ENCODE peak calls at places on chromosomes 4 and X, in nine cellular contexts. T is naive thymus-derived CD4-positive, alpha-beta T cell; I is putamen; L is neural crest cell; X is thoracic aorta; N is glutamatergic neuron; P is heart right ventricle; E is CD8-positive, alpha-beta memory T cell; R is stimulated activated naive CD4-positive, alpha-beta T cell treated with Interleukin-2 at 50 U/mL for 16 hours. J is an unnamed sample.

GRCh38 chr4:89067407-89067806 is 10.4 kb upstream of the FAM13A start:
- DNase-seq in T (no peak), I (no peak), L (no peak), X (no peak), N (no peak), P (no peak), E (no peak), R (no peak), J (no peak)

GRCh38 chrX:100413231-100413630 is 3.2 kb upstream of the PCDH19 start:
- DNase-seq in T (no peak), I (peak), L (peak), X (no peak), N (peak), P (no peak), E (no peak), R (no peak), J (no peak)

GRCh38 chrX:69293776-69294601 is 128.7 kb upstream of the PJA1 start:
- DNase-seq in T (no peak), I (no peak), L (no peak), X (no peak), N (no peak), P (no peak), E (no peak), R (no peak), J (no peak)

GRCh38 chrX:19332983-19333382 is 10.7 kb upstream of the PDHA1 start:
- DNase-seq in T (no peak), I (peak), L (no peak), X (no peak), N (no peak), P (peak), E (no peak), R (no peak), J (no peak)

GRCh38 chrX:1533083-1533482 is 3.9 kb downstream of the P2RY8 start:
- DNase-seq in T (no peak), I (no peak), L (no peak), X (no peak), N (no peak), P (no peak), E (no peak), R (no peak), J (no peak)

GRCh38 chr4:103482893-103483292 is 236.9 kb downstream of the TACR3 start:
- DNase-seq in T (no peak), I (no peak), L (no peak), X (no peak), N (no peak), P (no peak), E (no peak), R (no peak), J (no peak)

GRCh38 chr4:187417761-187418160 is 577.8 kb upstream of the ZFP42 start:
- DNase-seq in T (no peak), I (no peak), L (no peak), X (no peak), N (no peak), P (no peak), E (no peak), R (no peak), J (no peak)

GRCh38 chrX:119003462-119003861 is 29.0 kb downstream of the LONRF3 start:
- DNase-seq in T (no peak), I (no peak), L (no peak), X (no peak), N (no peak), P (no peak), E (no peak), R (no peak), J (no peak)

GRCh38 chrX:128020701-128021100 is 31.5 kb downstream of the ACTRT1 start:
- DNase-seq in T (no peak), I (no peak), L (no peak), X (no peak), N (no peak), P (no peak), E (no peak), R (no peak), J (no peak)

GRCh38 chrX:145405012-145405411 is 157.7 kb downstream of the SPANXN1 start:
- DNase-seq in T (no peak), I (peak), L (peak), X (no peak), N (no peak), P (no peak), E (no peak), R (no peak), J (peak)

GRCh38 chr4:6546681-6547447 is 28.1 kb upstream of the MAN2B2 start:
- DNase-seq in T (peak), I (peak), L (peak), X (no peak), N (peak), P (no peak), E (peak), R (peak), J (peak)

GRCh38 chrX:119008122-119008744 is 33.8 kb downstream of the LONRF3 start:
- DNase-seq in T (peak), I (no peak), L (peak), X (no peak), N (peak), P (peak), E (no peak), R (no peak), J (peak)

GRCh38 chrX:1393871-1394615 is 2.1 kb upstream of the SLC25A6 start:
- DNase-seq in T (no peak), I (no peak), L (no peak), X (no peak), N (peak), P (peak), E (no peak), R (no peak), J (no peak)

GRCh38 chr4:175412744-175413143 is 399.3 kb downstream of the GPM6A start:
- DNase-seq in T (no peak), I (no peak), L (no peak), X (no peak), N (no peak), P (no peak), E (no peak), R (no peak), J (no peak)

GRCh38 chr4:86640469-86640868 is 46.4 kb downstream of the PTPN13 start:
- DNase-seq in T (no peak), I (no peak), L (no peak), X (no peak), N (no peak), P (no peak), E (no peak), R (no peak), J (no peak)

GRCh38 chr4:123843137-123843536 is 446.5 kb downstream of the SPRY1 start:
- DNase-seq in T (no peak), I (no peak), L (no peak), X (no peak), N (no peak), P (no peak), E (no peak), R (no peak), J (no peak)

GRCh38 chr4:8085491-8086479 is 72.8 kb downstream of the ABLIM2 start:
- DNase-seq in T (no peak), I (no peak), L (no peak), X (no peak), N (no peak), P (no peak), E (no peak), R (no peak), J (no peak)